ENCODE peak calls at places on chromosomes 3 and 15, in five cellular contexts. One of them, this sample, is unnamed.

GRCh38 chr15:51864408-51865056 is 35.1 kb downstream of the TMOD3 start:
- DNase-seq in heart left ventricle: no peak
- DNase-seq in thyroid gland: no peak
- DNase-seq in uterus: no peak
- DNase-seq in transverse colon: no peak
- DNase-seq in this sample: no peak

GRCh38 chr3:8482960-8483665 is 18.5 kb upstream of the LMCD1 start:
- DNase-seq in heart left ventricle: peak
- DNase-seq in thyroid gland: peak
- DNase-seq in uterus: peak
- DNase-seq in transverse colon: peak
- DNase-seq in this sample: peak

GRCh38 chr3:142649996-142650693 is 54.0 kb downstream of the PLS1 start:
- DNase-seq in heart left ventricle: no peak
- DNase-seq in thyroid gland: no peak
- DNase-seq in uterus: no peak
- DNase-seq in transverse colon: no peak
- DNase-seq in this sample: no peak

GRCh38 chr3:42265059-42265991 is 660 bp downstream of the CCK start:
- DNase-seq in heart left ventricle: no peak
- DNase-seq in thyroid gland: no peak
- DNase-seq in uterus: no peak
- DNase-seq in transverse colon: no peak
- DNase-seq in this sample: no peak

GRCh38 chr15:50241684-50242450 is 23.7 kb downstream of the HDC start:
- DNase-seq in heart left ventricle: no peak
- DNase-seq in thyroid gland: no peak
- DNase-seq in uterus: no peak
- DNase-seq in transverse colon: no peak
- DNase-seq in this sample: no peak

GRCh38 chr3:49104427-49105291 is at the start of gene QARS1:
- DNase-seq in heart left ventricle: peak
- DNase-seq in thyroid gland: peak
- DNase-seq in uterus: peak
- DNase-seq in transverse colon: peak
- DNase-seq in this sample: peak

GRCh38 chr15:89247441-89247840 is 3.7 kb downstream of the FANCI start:
- DNase-seq in heart left ventricle: no peak
- DNase-seq in thyroid gland: no peak
- DNase-seq in uterus: no peak
- DNase-seq in transverse colon: no peak
- DNase-seq in this sample: no peak

GRCh38 chr3:5080779-5081550 is 41.1 kb upstream of the ARL8B start:
- DNase-seq in heart left ventricle: no peak
- DNase-seq in thyroid gland: no peak
- DNase-seq in uterus: no peak
- DNase-seq in transverse colon: no peak
- DNase-seq in this sample: no peak

GRCh38 chr3:186931487-186932280 is 1.4 kb downstream of the ST6GAL1 start:
- DNase-seq in heart left ventricle: peak
- DNase-seq in thyroid gland: peak
- DNase-seq in uterus: peak
- DNase-seq in transverse colon: peak
- DNase-seq in this sample: peak

GRCh38 chr3:35965908-35966307 is 326.6 kb downstream of the ARPP21 start:
- DNase-seq in heart left ventricle: no peak
- DNase-seq in thyroid gland: no peak
- DNase-seq in uterus: no peak
- DNase-seq in transverse colon: no peak
- DNase-seq in this sample: no peak

GRCh38 chr15:96515391-96515790 is 184.9 kb downstream of the NR2F2 start:
- DNase-seq in heart left ventricle: no peak
- DNase-seq in thyroid gland: no peak
- DNase-seq in uterus: no peak
- DNase-seq in transverse colon: no peak
- DNase-seq in this sample: no peak

GRCh38 chr3:64902991-64903390 is 215.2 kb upstream of the ADAMTS9 start:
- DNase-seq in heart left ventricle: no peak
- DNase-seq in thyroid gland: no peak
- DNase-seq in uterus: peak
- DNase-seq in transverse colon: no peak
- DNase-seq in this sample: no peak

GRCh38 chr3:43345877-43346276 is 59.5 kb downstream of the SNRK start:
- DNase-seq in heart left ventricle: no peak
- DNase-seq in thyroid gland: no peak
- DNase-seq in uterus: no peak
- DNase-seq in transverse colon: no peak
- DNase-seq in this sample: no peak

GRCh38 chr15:27412413-27412812 is 441.4 kb downstream of the GABRG3 start:
- DNase-seq in heart left ventricle: no peak
- DNase-seq in thyroid gland: no peak
- DNase-seq in uterus: no peak
- DNase-seq in transverse colon: no peak
- DNase-seq in this sample: no peak

GRCh38 chr3:158936530-158937113 is 134.8 kb downstream of the MFSD1 start:
- DNase-seq in heart left ventricle: no peak
- DNase-seq in thyroid gland: no peak
- DNase-seq in uterus: no peak
- DNase-seq in transverse colon: no peak
- DNase-seq in this sample: no peak

GRCh38 chr3:184556502-184557347 is 4.9 kb upstream of the EPHB3 start:
- DNase-seq in heart left ventricle: no peak
- DNase-seq in thyroid gland: no peak
- DNase-seq in uterus: no peak
- DNase-seq in transverse colon: no peak
- DNase-seq in this sample: no peak

GRCh38 chr15:80693682-80694623 is 1.2 kb upstream of the ABHD17C start:
- DNase-seq in heart left ventricle: peak
- DNase-seq in thyroid gland: no peak
- DNase-seq in uterus: no peak
- DNase-seq in transverse colon: no peak
- DNase-seq in this sample: no peak

GRCh38 chr15:43912991-43913927 is 86.5 kb downstream of the WDR76 start:
- DNase-seq in heart left ventricle: peak
- DNase-seq in thyroid gland: no peak
- DNase-seq in uterus: peak
- DNase-seq in transverse colon: no peak
- DNase-seq in this sample: peak

GRCh38 chr3:192494176-192494575 is 233.2 kb downstream of the FGF12 start:
- DNase-seq in heart left ventricle: no peak
- DNase-seq in thyroid gland: no peak
- DNase-seq in uterus: no peak
- DNase-seq in transverse colon: no peak
- DNase-seq in this sample: no peak

GRCh38 chr3:134336587-134336986 is 37.7 kb downstream of the AMOTL2 start:
- DNase-seq in heart left ventricle: no peak
- DNase-seq in thyroid gland: no peak
- DNase-seq in uterus: peak
- DNase-seq in transverse colon: no peak
- DNase-seq in this sample: no peak

GRCh38 chr3:72818092-72818721 is 30.0 kb downstream of the SHQ1 start:
- DNase-seq in heart left ventricle: no peak
- DNase-seq in thyroid gland: no peak
- DNase-seq in uterus: no peak
- DNase-seq in transverse colon: no peak
- DNase-seq in this sample: no peak

GRCh38 chr15:81111018-81111417 is 23.1 kb upstream of the CFAP161 start:
- DNase-seq in heart left ventricle: no peak
- DNase-seq in thyroid gland: no peak
- DNase-seq in uterus: no peak
- DNase-seq in transverse colon: no peak
- DNase-seq in this sample: no peak

GRCh38 chr3:102174312-102174712 is 260.5 kb upstream of the ZPLD1 start:
- DNase-seq in heart left ventricle: no peak
- DNase-seq in thyroid gland: no peak
- DNase-seq in uterus: no peak
- DNase-seq in transverse colon: no peak
- DNase-seq in this sample: no peak

GRCh38 chr15:27222479-27222878 is 251.5 kb downstream of the GABRG3 start:
- DNase-seq in heart left ventricle: no peak
- DNase-seq in thyroid gland: peak
- DNase-seq in uterus: no peak
- DNase-seq in transverse colon: no peak
- DNase-seq in this sample: no peak

GRCh38 chr3:26712211-26713026 is 89.8 kb downstream of the LRRC3B start:
- DNase-seq in heart left ventricle: no peak
- DNase-seq in thyroid gland: peak
- DNase-seq in uterus: no peak
- DNase-seq in transverse colon: no peak
- DNase-seq in this sample: no peak

GRCh38 chr15:70835415-70835814 is 18.5 kb downstream of the LARP6 start:
- DNase-seq in heart left ventricle: peak
- DNase-seq in thyroid gland: peak
- DNase-seq in uterus: peak
- DNase-seq in transverse colon: no peak
- DNase-seq in this sample: peak

GRCh38 chr15:67240235-67241131 is 14.0 kb downstream of the AAGAB start:
- DNase-seq in heart left ventricle: no peak
- DNase-seq in thyroid gland: peak
- DNase-seq in uterus: no peak
- DNase-seq in transverse colon: peak
- DNase-seq in this sample: no peak

GRCh38 chr3:37200141-37200540 is 25.8 kb upstream of the LRRFIP2 start:
- DNase-seq in heart left ventricle: no peak
- DNase-seq in thyroid gland: no peak
- DNase-seq in uterus: no peak
- DNase-seq in transverse colon: no peak
- DNase-seq in this sample: no peak

GRCh38 chr15:29671308-29671981 is 150.8 kb downstream of the TJP1 start:
- DNase-seq in heart left ventricle: no peak
- DNase-seq in thyroid gland: peak
- DNase-seq in uterus: no peak
- DNase-seq in transverse colon: no peak
- DNase-seq in this sample: no peak
- TF ChIP-seq POLR2A in heart left ventricle: no peak
- TF ChIP-seq POLR2A in thyroid gland: no peak
- TF ChIP-seq POLR2A in uterus: no peak
- TF ChIP-seq POLR2A in transverse colon: peak
- TF ChIP-seq POLR2A in this sample: no peak

DNA sequence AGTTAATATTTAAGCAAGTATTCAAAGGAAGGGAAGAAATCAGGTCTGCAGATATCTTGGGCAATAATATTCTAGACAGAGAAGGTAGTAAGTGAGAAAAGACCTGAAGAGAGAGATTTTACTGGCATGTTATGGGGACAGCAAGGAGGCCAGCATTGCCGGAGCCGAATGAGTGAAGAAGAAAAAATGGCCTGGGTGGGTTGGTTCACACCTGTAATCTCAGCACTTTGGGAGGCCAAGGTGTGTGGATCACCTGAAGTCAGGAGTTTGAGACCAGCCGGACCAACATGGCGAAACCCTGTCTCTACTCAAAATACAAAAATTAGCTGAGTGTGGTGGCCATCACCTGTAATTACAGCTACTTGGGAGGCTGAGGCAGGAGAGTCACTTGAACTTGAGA is 164.7 kb downstream of the VGLL3 start:
- DNase-seq in heart left ventricle: no peak
- DNase-seq in thyroid gland: no peak
- DNase-seq in uterus: no peak
- DNase-seq in transverse colon: no peak
- DNase-seq in this sample: no peak
- TF ChIP-seq POLR2A in heart left ventricle: no peak
- TF ChIP-seq POLR2A in thyroid gland: no peak
- TF ChIP-seq POLR2A in uterus: no peak
- TF ChIP-seq POLR2A in transverse colon: no peak
- TF ChIP-seq POLR2A in this sample: no peak

DNA sequence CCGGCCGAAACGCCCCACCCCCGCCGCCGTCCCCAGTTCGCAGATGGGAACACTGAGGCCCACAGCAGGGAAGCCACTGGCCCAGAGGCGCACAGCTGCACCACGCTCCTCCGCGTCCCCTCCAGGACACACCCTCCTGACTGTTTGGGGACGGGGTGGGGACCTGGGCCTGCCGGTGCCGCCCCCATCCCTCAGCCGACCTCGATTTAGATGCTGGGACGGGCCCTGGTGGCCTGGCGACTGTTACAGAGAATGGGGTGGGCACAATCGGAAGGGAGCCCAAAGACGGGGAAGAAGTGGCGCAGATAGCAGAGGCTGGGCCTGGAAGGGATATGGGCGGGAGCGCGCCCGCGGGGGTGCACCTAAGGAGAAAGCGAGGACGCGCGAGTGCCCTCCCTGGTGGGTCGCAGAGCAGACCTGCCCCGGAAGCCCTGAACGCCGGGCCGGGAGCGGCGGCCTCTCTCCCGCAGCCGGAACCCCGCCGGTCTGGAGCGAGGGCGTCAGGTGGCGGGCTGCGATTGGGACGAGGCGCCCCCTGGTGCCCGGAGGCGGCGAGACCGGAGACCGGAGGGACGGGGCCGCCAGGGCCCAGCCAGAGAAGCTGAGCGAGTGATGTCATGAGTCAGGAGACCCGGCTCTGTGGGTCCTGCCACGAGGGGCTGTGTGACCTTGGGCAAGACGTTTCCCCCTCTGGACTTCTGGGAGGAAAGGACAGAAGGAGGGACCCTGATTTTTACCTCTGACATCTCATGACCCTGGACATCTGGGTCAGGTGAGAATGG is 78.4 kb downstream of the IQSEC1 start:
- DNase-seq in heart left ventricle: peak
- DNase-seq in thyroid gland: peak
- DNase-seq in uterus: peak
- DNase-seq in transverse colon: peak
- DNase-seq in this sample: peak
- TF ChIP-seq POLR2A in heart left ventricle: no peak
- TF ChIP-seq POLR2A in thyroid gland: no peak
- TF ChIP-seq POLR2A in uterus: peak
- TF ChIP-seq POLR2A in transverse colon: peak
- TF ChIP-seq POLR2A in this sample: peak

DNA sequence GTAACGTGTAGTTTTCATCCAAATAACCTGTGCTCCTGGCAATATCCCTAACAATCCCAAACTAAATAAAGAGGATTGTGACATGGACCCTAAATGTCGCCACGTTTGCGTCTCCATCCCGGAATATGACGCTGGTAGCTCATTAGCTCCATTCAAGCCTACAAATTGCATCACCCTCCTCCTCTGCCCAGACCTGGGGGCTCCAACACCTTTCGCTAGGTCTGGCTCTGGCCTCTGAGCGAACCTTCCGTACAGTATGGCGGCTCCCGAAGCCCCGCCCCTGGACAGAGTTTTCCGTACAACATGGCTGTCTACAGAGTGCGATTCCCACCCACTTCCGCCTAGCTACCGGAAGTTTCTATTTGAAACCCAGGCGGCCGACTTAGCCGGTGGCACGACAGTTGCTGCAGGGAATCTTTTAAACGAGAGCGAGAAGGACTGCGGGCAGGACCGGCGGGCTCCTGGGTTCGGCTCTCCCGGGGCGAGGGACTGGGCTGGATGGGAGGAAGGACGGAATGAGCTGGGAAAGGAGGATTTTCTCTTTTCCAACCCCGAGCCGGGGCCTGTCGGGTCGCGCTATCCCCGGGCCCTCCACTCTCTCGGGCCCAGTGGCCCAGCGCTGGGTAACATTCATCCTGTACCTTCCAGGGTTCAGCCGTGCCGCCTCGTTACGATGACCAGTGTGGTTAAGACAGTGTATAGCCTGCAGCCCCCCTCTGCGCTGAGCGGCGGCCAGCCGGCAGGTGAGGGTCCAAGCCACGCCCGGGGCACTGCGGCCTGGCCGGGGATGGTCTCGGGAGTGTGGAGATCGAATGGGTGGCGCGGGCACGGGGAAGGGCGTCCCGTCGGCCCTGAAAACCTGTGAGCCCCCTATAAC is at the start of gene KNSTRN:
- DNase-seq in heart left ventricle: peak
- DNase-seq in thyroid gland: peak
- DNase-seq in uterus: peak
- DNase-seq in transverse colon: peak
- DNase-seq in this sample: peak
- TF ChIP-seq POLR2A in heart left ventricle: no peak
- TF ChIP-seq POLR2A in thyroid gland: peak
- TF ChIP-seq POLR2A in uterus: peak
- TF ChIP-seq POLR2A in transverse colon: no peak
- TF ChIP-seq POLR2A in this sample: no peak

This sample was measured in ovary.